ENCODE peak calls at places on chromosomes 3 and 15, in seven cellular contexts. One of them, this sample, is unnamed.

GRCh38 chr3:54862526-54862925 is 65.3 kb downstream of the LRTM1 start:
- DNase-seq in adrenal gland: no peak
- DNase-seq in A549: no peak
- DNase-seq in NT2/D1: no peak
- DNase-seq in fibroblast of the aortic adventitia: no peak
- DNase-seq in colonic mucosa: no peak
- DNase-seq in SJSA1: peak
- DNase-seq in this sample: no peak

GRCh38 chr15:68820205-68820588 is 498 bp downstream of the ANP32A start:
- DNase-seq in adrenal gland: peak
- DNase-seq in A549: peak
- DNase-seq in NT2/D1: no peak
- DNase-seq in fibroblast of the aortic adventitia: no peak
- DNase-seq in colonic mucosa: peak
- DNase-seq in SJSA1: no peak
- DNase-seq in this sample: peak

GRCh38 chr15:43977072-43977884 is 150.5 kb downstream of the WDR76 start:
- DNase-seq in adrenal gland: no peak
- DNase-seq in A549: no peak
- DNase-seq in NT2/D1: peak
- DNase-seq in fibroblast of the aortic adventitia: no peak
- DNase-seq in colonic mucosa: no peak
- DNase-seq in SJSA1: no peak
- DNase-seq in this sample: no peak

GRCh38 chr3:36178018-36178417 is 202.3 kb upstream of the STAC start:
- DNase-seq in adrenal gland: no peak
- DNase-seq in A549: no peak
- DNase-seq in NT2/D1: no peak
- DNase-seq in fibroblast of the aortic adventitia: no peak
- DNase-seq in colonic mucosa: no peak
- DNase-seq in SJSA1: no peak
- DNase-seq in this sample: no peak

GRCh38 chr15:67181221-67181639 is 73.2 kb downstream of the AAGAB start:
- DNase-seq in adrenal gland: no peak
- DNase-seq in A549: no peak
- DNase-seq in NT2/D1: no peak
- DNase-seq in fibroblast of the aortic adventitia: no peak
- DNase-seq in colonic mucosa: peak
- DNase-seq in SJSA1: no peak
- DNase-seq in this sample: no peak

GRCh38 chr15:74234598-74234875 is 1.6 kb upstream of the CCDC33 start:
- DNase-seq in adrenal gland: no peak
- DNase-seq in A549: no peak
- DNase-seq in NT2/D1: no peak
- DNase-seq in fibroblast of the aortic adventitia: no peak
- DNase-seq in colonic mucosa: no peak
- DNase-seq in SJSA1: no peak
- DNase-seq in this sample: no peak

GRCh38 chr3:35383719-35384555 is 255.4 kb upstream of the ARPP21 start:
- DNase-seq in adrenal gland: no peak
- DNase-seq in A549: peak
- DNase-seq in NT2/D1: no peak
- DNase-seq in fibroblast of the aortic adventitia: no peak
- DNase-seq in colonic mucosa: no peak
- DNase-seq in SJSA1: no peak
- DNase-seq in this sample: no peak

GRCh38 chr3:30324587-30324986 is 281.8 kb upstream of the TGFBR2 start:
- DNase-seq in adrenal gland: no peak
- DNase-seq in A549: peak
- DNase-seq in NT2/D1: no peak
- DNase-seq in fibroblast of the aortic adventitia: no peak
- DNase-seq in colonic mucosa: peak
- DNase-seq in SJSA1: no peak
- DNase-seq in this sample: no peak

GRCh38 chr3:128461731-128462130 is 5.0 kb downstream of the DNAJB8 start:
- DNase-seq in adrenal gland: no peak
- DNase-seq in A549: no peak
- DNase-seq in NT2/D1: no peak
- DNase-seq in fibroblast of the aortic adventitia: no peak
- DNase-seq in colonic mucosa: no peak
- DNase-seq in SJSA1: no peak
- DNase-seq in this sample: no peak

GRCh38 chr3:9862391-9863235 is 17.4 kb downstream of the CIDEC start:
- DNase-seq in adrenal gland: peak
- DNase-seq in A549: peak
- DNase-seq in NT2/D1: no peak
- DNase-seq in fibroblast of the aortic adventitia: no peak
- DNase-seq in colonic mucosa: peak
- DNase-seq in SJSA1: no peak
- DNase-seq in this sample: peak

GRCh38 chr3:195550723-195551122 is 7.6 kb upstream of the PPP1R2 start:
- DNase-seq in adrenal gland: no peak
- DNase-seq in A549: no peak
- DNase-seq in NT2/D1: no peak
- DNase-seq in fibroblast of the aortic adventitia: peak
- DNase-seq in colonic mucosa: no peak
- DNase-seq in SJSA1: no peak
- DNase-seq in this sample: no peak

GRCh38 chr3:40452876-40453730 is 4.0 kb upstream of the RPL14 start:
- DNase-seq in adrenal gland: peak
- DNase-seq in A549: peak
- DNase-seq in NT2/D1: peak
- DNase-seq in fibroblast of the aortic adventitia: peak
- DNase-seq in colonic mucosa: peak
- DNase-seq in SJSA1: peak
- DNase-seq in this sample: peak

GRCh38 chr3:40452562-40452875 is 4.6 kb upstream of the RPL14 start:
- DNase-seq in adrenal gland: no peak
- DNase-seq in A549: no peak
- DNase-seq in NT2/D1: no peak
- DNase-seq in fibroblast of the aortic adventitia: no peak
- DNase-seq in colonic mucosa: no peak
- DNase-seq in SJSA1: no peak
- DNase-seq in this sample: no peak

GRCh38 chr3:40455328-40455727 is 1.8 kb upstream of the RPL14 start:
- DNase-seq in adrenal gland: no peak
- DNase-seq in A549: no peak
- DNase-seq in NT2/D1: no peak
- DNase-seq in fibroblast of the aortic adventitia: no peak
- DNase-seq in colonic mucosa: no peak
- DNase-seq in SJSA1: no peak
- DNase-seq in this sample: no peak

GRCh38 chr3:40452057-40452456 is 5.1 kb upstream of the RPL14 start:
- DNase-seq in adrenal gland: no peak
- DNase-seq in A549: no peak
- DNase-seq in NT2/D1: no peak
- DNase-seq in fibroblast of the aortic adventitia: no peak
- DNase-seq in colonic mucosa: no peak
- DNase-seq in SJSA1: no peak
- DNase-seq in this sample: no peak

DNA sequence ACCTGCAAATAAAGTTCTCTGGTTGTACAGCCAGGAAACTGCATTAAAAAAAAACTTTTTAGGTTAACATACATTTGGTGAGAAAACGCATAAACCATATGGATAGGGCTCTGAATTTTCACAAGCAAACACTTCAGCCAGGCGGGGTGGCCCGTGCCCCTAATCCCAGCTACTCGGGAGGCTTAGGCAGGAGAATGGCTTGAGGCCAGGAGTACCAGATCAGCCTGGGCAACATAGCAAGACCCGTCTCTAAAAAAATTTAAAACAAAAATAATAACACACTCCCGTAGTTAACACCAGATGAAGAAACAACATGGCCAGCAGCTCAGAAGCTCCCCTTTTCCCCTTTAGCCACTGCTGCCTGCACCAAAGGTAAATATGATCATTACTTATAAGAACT is 3.2 kb upstream of the RPL14 start:
- DNase-seq in adrenal gland: no peak
- DNase-seq in A549: no peak
- DNase-seq in NT2/D1: no peak
- DNase-seq in fibroblast of the aortic adventitia: no peak
- DNase-seq in colonic mucosa: no peak
- DNase-seq in SJSA1: no peak
- DNase-seq in this sample: no peak
- H3K4me3 ChIP-seq in adrenal gland: no peak
- H3K4me3 ChIP-seq in A549: peak
- H3K4me3 ChIP-seq in NT2/D1: peak
- H3K4me3 ChIP-seq in fibroblast of the aortic adventitia: peak
- H3K4me3 ChIP-seq in colonic mucosa: peak
- H3K4me3 ChIP-seq in SJSA1: no peak
- H3K4me3 ChIP-seq in this sample: peak

DNA sequence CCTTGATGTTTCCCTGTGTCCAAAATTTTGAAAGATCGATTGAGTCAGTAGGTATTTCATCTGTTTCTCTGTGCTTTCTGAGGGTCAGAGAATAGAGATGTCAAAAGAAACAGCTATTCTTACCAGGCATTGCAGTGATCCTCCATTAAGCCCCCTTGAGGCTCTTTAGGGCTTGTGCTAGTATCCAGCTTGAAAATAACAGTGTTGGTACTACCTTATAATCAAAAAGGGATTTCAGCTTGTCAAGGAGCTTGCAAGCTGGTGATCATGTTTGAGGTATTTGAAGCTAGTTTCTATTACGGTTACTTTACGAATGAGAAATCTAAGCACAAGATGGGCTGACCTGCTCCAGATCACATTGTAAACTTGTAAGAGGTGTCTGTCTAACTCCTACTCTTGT is 103.4 kb downstream of the EDEM1 start:
- DNase-seq in adrenal gland: no peak
- DNase-seq in A549: no peak
- DNase-seq in NT2/D1: no peak
- DNase-seq in fibroblast of the aortic adventitia: no peak
- DNase-seq in colonic mucosa: no peak
- DNase-seq in SJSA1: no peak
- DNase-seq in this sample: no peak
- H3K4me3 ChIP-seq in adrenal gland: no peak
- H3K4me3 ChIP-seq in A549: no peak
- H3K4me3 ChIP-seq in NT2/D1: no peak
- H3K4me3 ChIP-seq in fibroblast of the aortic adventitia: no peak
- H3K4me3 ChIP-seq in colonic mucosa: no peak
- H3K4me3 ChIP-seq in SJSA1: no peak
- H3K4me3 ChIP-seq in this sample: no peak

DNA sequence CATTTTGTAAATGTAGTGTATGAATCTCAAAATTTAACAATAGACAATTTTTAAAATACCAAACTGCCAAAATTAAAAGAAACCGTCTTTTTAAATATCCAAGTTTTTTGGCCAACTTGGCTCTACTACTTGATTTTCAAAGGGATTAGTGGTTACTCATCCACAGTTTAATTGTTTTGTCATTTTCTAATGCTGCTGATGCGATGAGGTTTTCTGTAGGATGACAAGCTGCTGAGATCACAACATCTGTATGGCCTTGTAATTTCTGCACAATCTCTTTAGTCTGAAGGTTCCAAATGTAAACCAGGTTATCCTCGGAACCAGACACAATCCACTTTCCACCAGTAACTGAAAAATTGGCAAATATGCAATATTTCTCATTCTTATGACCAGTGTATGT is 1.5 kb downstream of the WDR5B start:
- DNase-seq in adrenal gland: no peak
- DNase-seq in A549: no peak
- DNase-seq in NT2/D1: no peak
- DNase-seq in fibroblast of the aortic adventitia: no peak
- DNase-seq in colonic mucosa: no peak
- DNase-seq in SJSA1: no peak
- DNase-seq in this sample: no peak
- H3K4me3 ChIP-seq in adrenal gland: no peak
- H3K4me3 ChIP-seq in A549: no peak
- H3K4me3 ChIP-seq in NT2/D1: no peak
- H3K4me3 ChIP-seq in fibroblast of the aortic adventitia: no peak
- H3K4me3 ChIP-seq in colonic mucosa: no peak
- H3K4me3 ChIP-seq in SJSA1: no peak
- H3K4me3 ChIP-seq in this sample: no peak

GRCh38 chr3:151743860-151744259 is 10.1 kb downstream of the AADACL2 start:
- DNase-seq in adrenal gland: no peak
- DNase-seq in A549: no peak
- DNase-seq in NT2/D1: no peak
- DNase-seq in fibroblast of the aortic adventitia: no peak
- DNase-seq in colonic mucosa: no peak
- DNase-seq in SJSA1: no peak
- DNase-seq in this sample: no peak
- H3K4me3 ChIP-seq in adrenal gland: no peak
- H3K4me3 ChIP-seq in A549: no peak
- H3K4me3 ChIP-seq in NT2/D1: no peak
- H3K4me3 ChIP-seq in fibroblast of the aortic adventitia: no peak
- H3K4me3 ChIP-seq in colonic mucosa: no peak
- H3K4me3 ChIP-seq in SJSA1: no peak
- H3K4me3 ChIP-seq in this sample: no peak

GRCh38 chr3:156293566-156293965 is 173.2 kb downstream of the KCNAB1 start:
- DNase-seq in adrenal gland: no peak
- DNase-seq in A549: no peak
- DNase-seq in NT2/D1: no peak
- DNase-seq in fibroblast of the aortic adventitia: no peak
- DNase-seq in colonic mucosa: no peak
- DNase-seq in SJSA1: no peak
- DNase-seq in this sample: no peak

GRCh38 chr3:156285626-156286025 is 165.2 kb downstream of the KCNAB1 start:
- DNase-seq in adrenal gland: no peak
- DNase-seq in A549: no peak
- DNase-seq in NT2/D1: no peak
- DNase-seq in fibroblast of the aortic adventitia: no peak
- DNase-seq in colonic mucosa: no peak
- DNase-seq in SJSA1: no peak
- DNase-seq in this sample: no peak

GRCh38 chr3:156290917-156291268 is 170.5 kb downstream of the KCNAB1 start:
- DNase-seq in adrenal gland: no peak
- DNase-seq in A549: no peak
- DNase-seq in NT2/D1: no peak
- DNase-seq in fibroblast of the aortic adventitia: peak
- DNase-seq in colonic mucosa: no peak
- DNase-seq in SJSA1: no peak
- DNase-seq in this sample: no peak

DNA sequence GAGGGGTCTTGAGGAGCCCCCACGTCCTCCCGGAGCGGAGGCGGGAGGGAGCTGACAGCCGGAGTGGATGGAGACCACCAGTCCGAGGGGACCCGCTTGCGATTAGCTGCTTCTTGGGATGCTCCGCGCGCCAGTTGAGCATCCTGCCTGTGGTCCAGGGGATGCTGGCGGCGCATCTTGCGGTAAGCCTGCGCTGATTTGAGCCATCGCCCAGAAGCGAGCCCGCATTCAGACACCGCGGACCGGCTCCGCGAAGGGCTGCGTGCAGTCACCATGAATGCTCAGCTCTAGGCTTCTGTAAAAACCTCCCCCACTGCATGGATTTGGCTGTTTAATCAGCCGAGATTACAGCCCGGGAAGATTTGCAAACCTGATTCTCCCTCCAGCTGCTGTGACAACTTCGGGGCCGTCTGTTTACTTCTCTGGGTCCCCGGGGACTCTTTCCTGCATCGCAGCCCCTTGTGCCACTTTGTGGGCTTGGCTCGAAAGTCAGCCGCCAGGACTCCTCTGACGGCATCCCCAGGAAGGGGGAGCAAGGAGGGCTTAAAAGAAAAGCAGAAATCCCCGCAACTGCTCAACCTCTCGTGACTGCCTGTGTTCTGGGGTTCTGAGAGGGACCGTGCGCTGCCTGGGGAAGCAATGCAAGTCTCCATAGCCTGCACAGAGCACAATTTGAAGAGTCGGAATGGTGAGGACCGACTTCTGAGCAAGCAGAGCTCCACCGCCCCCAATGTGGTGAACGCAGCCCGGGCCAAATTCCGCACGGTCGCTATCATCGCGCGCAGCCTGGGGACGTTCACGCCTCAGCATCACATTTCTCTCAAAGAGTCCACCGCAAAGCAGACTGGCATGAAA is 171.1 kb downstream of the KCNAB1 start:
- DNase-seq in adrenal gland: peak
- DNase-seq in A549: no peak
- DNase-seq in NT2/D1: no peak
- DNase-seq in fibroblast of the aortic adventitia: peak
- DNase-seq in colonic mucosa: no peak
- DNase-seq in SJSA1: no peak
- DNase-seq in this sample: no peak
- H3K4me3 ChIP-seq in adrenal gland: no peak
- H3K4me3 ChIP-seq in A549: no peak
- H3K4me3 ChIP-seq in NT2/D1: peak
- H3K4me3 ChIP-seq in fibroblast of the aortic adventitia: peak
- H3K4me3 ChIP-seq in colonic mucosa: peak
- H3K4me3 ChIP-seq in SJSA1: peak
- H3K4me3 ChIP-seq in this sample: peak